ENCODE peak calls at places on chromosomes 2 and 18, in nine cellular contexts. P is kidney epithelial cell, A is GM20000, E is AG04449, Q is fibroblast of pulmonary artery, K is keratinocyte, T is Calu3, I is foreskin keratinocyte, B is progenitor cell of endocrine pancreas. C is an unnamed sample.

GRCh38 chr2:147712051-147712450 is 132.8 kb upstream of the ACVR2A start:
- DNase-seq in P (no peak), A (no peak), E (no peak), Q (no peak), K (no peak), T (no peak), I (no peak), B (no peak), C (no peak)

GRCh38 chr2:7673843-7674242 is 756.6 kb downstream of the RNF144A start:
- DNase-seq in P (no peak), A (no peak), E (no peak), Q (no peak), K (no peak), T (no peak), I (no peak), B (no peak), C (no peak)

GRCh38 chr2:195049372-195050031 is 607.5 kb upstream of the SLC39A10 start:
- DNase-seq in P (no peak), A (no peak), E (no peak), Q (no peak), K (no peak), T (no peak), I (peak), B (no peak), C (peak)

GRCh38 chr2:168530980-168531379 is 74.9 kb downstream of the CERS6 start:
- DNase-seq in P (no peak), A (no peak), E (no peak), Q (peak), K (no peak), T (no peak), I (no peak), B (no peak), C (no peak)

GRCh38 chr18:51514128-51514527 is 316.6 kb upstream of the MEX3C start:
- DNase-seq in P (no peak), A (no peak), E (no peak), Q (no peak), K (no peak), T (no peak), I (peak), B (no peak), C (peak)

GRCh38 chr2:17188726-17189125 is 329.5 kb downstream of the RAD51AP2 start:
- DNase-seq in P (no peak), A (no peak), E (no peak), Q (no peak), K (no peak), T (no peak), I (no peak), B (no peak), C (no peak)

GRCh38 chr18:43596106-43596712 is 318.9 kb upstream of the SYT4 start:
- DNase-seq in P (no peak), A (peak), E (no peak), Q (peak), K (no peak), T (no peak), I (no peak), B (no peak), C (peak)

GRCh38 chr2:224334083-224334482 is 67.8 kb downstream of the FAM124B start:
- DNase-seq in P (no peak), A (no peak), E (no peak), Q (no peak), K (no peak), T (no peak), I (no peak), B (no peak), C (no peak)

GRCh38 chr2:234419726-234420125 is 77.2 kb downstream of the ARL4C start:
- DNase-seq in P (no peak), A (no peak), E (no peak), Q (no peak), K (no peak), T (no peak), I (no peak), B (no peak), C (no peak)

GRCh38 chr18:10015941-10016819 is 102.4 kb downstream of the VAPA start:
- DNase-seq in P (peak), A (no peak), E (peak), Q (peak), K (peak), T (peak), I (peak), B (no peak), C (peak)

GRCh38 chr18:21918693-21919092 is 178.1 kb downstream of the MIB1 start:
- DNase-seq in P (no peak), A (no peak), E (no peak), Q (no peak), K (no peak), T (no peak), I (no peak), B (no peak), C (no peak)

GRCh38 chr18:12944724-12945123 is 3.1 kb upstream of the SEH1L start:
- DNase-seq in P (no peak), A (no peak), E (no peak), Q (peak), K (no peak), T (no peak), I (no peak), B (no peak), C (no peak)

GRCh38 chr18:78582898-78583738 is 396.5 kb upstream of the SALL3 start:
- DNase-seq in P (no peak), A (no peak), E (no peak), Q (no peak), K (no peak), T (no peak), I (no peak), B (no peak), C (no peak)

GRCh38 chr18:9001209-9001608 is 101.3 kb upstream of the NDUFV2 start:
- DNase-seq in P (no peak), A (no peak), E (no peak), Q (no peak), K (no peak), T (no peak), I (no peak), B (no peak), C (no peak)

GRCh38 chr2:105802587-105802986 is 57.9 kb downstream of the NCK2 start:
- DNase-seq in P (no peak), A (peak), E (no peak), Q (no peak), K (no peak), T (no peak), I (no peak), B (no peak), C (no peak)

GRCh38 chr2:73260338-73260984 is 23.8 kb downstream of the FBXO41 start:
- DNase-seq in P (no peak), A (no peak), E (no peak), Q (peak), K (no peak), T (peak), I (no peak), B (peak), C (peak)

GRCh38 chr2:128236491-128237035 is 82.1 kb downstream of the HS6ST1 start:
- DNase-seq in P (peak), A (no peak), E (peak), Q (peak), K (no peak), T (no peak), I (peak), B (no peak), C (peak)

GRCh38 chr18:79416677-79417052 is 20.9 kb downstream of the NFATC1 start:
- DNase-seq in P (no peak), A (no peak), E (no peak), Q (no peak), K (no peak), T (no peak), I (no peak), B (no peak), C (no peak)

GRCh38 chr2:18356676-18357075 is 203.8 kb downstream of the RDH14 start:
- DNase-seq in P (peak), A (no peak), E (no peak), Q (peak), K (no peak), T (no peak), I (no peak), B (no peak), C (no peak)

GRCh38 chr2:157261199-157261782 is 3.8 kb downstream of the GALNT5 start:
- DNase-seq in P (peak), A (no peak), E (no peak), Q (peak), K (peak), T (peak), I (peak), B (no peak), C (peak)

GRCh38 chr2:26567534-26567933 is 73.6 kb downstream of the CIB4 start:
- DNase-seq in P (no peak), A (no peak), E (no peak), Q (no peak), K (no peak), T (no peak), I (no peak), B (no peak), C (no peak)

GRCh38 chr2:234970467-234970866 is 18.6 kb downstream of the SH3BP4 start:
- DNase-seq in P (no peak), A (no peak), E (peak), Q (no peak), K (no peak), T (peak), I (peak), B (no peak), C (peak)

GRCh38 chr2:211216221-211216620 is 659.8 kb downstream of the CPS1 start:
- DNase-seq in P (no peak), A (no peak), E (no peak), Q (peak), K (no peak), T (peak), I (no peak), B (no peak), C (peak)
- TF ChIP-seq CTCF in P (peak), A (no peak), E (no peak), Q (peak), K (peak), T (peak), I (peak), B (peak), C (no peak)

GRCh38 chr2:230961091-230961491 is 34.8 kb upstream of the SPATA3 start:
- DNase-seq in P (no peak), A (no peak), E (no peak), Q (peak), K (no peak), T (no peak), I (no peak), B (no peak), C (no peak)

GRCh38 chr2:230960026-230960425 is 35.0 kb upstream of the GPR55 start:
- DNase-seq in P (no peak), A (no peak), E (no peak), Q (peak), K (no peak), T (no peak), I (no peak), B (no peak), C (no peak)

GRCh38 chr2:230967113-230967512 is 28.8 kb upstream of the SPATA3 start:
- DNase-seq in P (no peak), A (no peak), E (no peak), Q (no peak), K (no peak), T (no peak), I (no peak), B (no peak), C (no peak)

GRCh38 chr2:230968921-230969672 is 26.8 kb upstream of the SPATA3 start:
- DNase-seq in P (no peak), A (no peak), E (no peak), Q (no peak), K (no peak), T (no peak), I (no peak), B (no peak), C (no peak)

DNA sequence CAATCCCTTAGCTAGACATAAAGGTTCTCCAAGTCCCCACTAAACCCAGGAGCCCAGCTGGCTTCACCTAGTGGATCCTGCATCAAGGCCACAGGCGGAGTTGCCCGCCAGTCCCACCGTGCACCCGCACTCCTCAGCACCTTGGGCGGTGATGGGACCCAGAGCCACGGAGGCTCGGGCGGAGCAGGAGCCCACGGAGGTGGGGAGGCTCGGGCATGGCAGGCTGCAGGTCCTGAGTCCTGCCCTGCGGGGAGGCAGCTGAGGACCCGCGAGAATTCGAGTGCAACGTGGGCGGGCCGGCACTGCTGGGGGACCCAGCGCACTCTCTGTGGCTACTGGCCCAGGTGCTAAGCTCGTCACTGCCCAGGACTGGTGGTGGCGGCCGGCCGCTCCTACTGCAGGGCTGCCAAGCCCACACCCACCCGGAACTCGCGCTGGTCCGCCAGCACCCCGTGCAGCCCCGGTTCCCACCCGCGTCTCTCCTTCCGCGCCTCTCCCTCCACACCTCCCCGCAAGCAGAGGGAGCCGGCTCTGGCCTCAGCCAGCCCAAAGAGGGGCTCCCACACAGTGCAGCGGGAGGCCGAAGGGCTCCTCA is 31.7 kb upstream of the SPATA3 start:
- DNase-seq in P (no peak), A (no peak), E (no peak), Q (no peak), K (no peak), T (no peak), I (no peak), B (no peak), C (no peak)
- TF ChIP-seq CTCF in P (no peak), A (no peak), E (no peak), Q (no peak), K (no peak), T (no peak), I (no peak), B (no peak), C (no peak)

DNA sequence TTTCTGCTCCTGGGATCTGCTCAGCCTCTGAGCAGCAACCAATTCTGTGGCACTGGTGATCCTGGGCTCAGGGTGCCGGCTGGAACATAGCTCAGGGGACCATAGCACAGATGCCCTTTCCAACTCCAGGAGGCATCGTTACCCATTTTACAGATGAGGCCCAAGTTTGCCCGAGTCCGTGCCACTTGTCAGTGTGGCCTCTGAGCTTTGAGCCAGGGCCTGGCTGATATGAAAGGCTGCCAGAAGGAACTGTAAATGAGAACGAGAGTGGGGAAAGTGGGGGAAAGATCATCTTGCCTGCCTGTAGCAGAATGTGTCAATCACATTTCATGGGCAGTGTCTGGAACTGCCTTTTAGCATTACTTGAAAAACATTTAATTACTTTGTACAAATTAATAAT is 23.3 kb upstream of the FOSL2 start:
- DNase-seq in P (no peak), A (no peak), E (no peak), Q (no peak), K (no peak), T (no peak), I (no peak), B (no peak), C (no peak)
- TF ChIP-seq CTCF in P (no peak), A (no peak), E (no peak), Q (no peak), K (no peak), T (no peak), I (no peak), B (no peak), C (no peak)

GRCh38 chr2:182625814-182626213 is 90.2 kb upstream of the DNAJC10 start:
- DNase-seq in P (no peak), A (no peak), E (no peak), Q (no peak), K (no peak), T (no peak), I (no peak), B (no peak), C (no peak)

GRCh38 chr2:182616471-182617393 is 99.3 kb upstream of the DNAJC10 start:
- DNase-seq in P (peak), A (no peak), E (peak), Q (peak), K (no peak), T (no peak), I (no peak), B (no peak), C (no peak)

GRCh38 chr2:182622231-182622630 is 93.8 kb upstream of the DNAJC10 start:
- DNase-seq in P (no peak), A (no peak), E (no peak), Q (no peak), K (no peak), T (no peak), I (no peak), B (no peak), C (no peak)

GRCh38 chr2:182618672-182619079 is 97.4 kb upstream of the DNAJC10 start:
- DNase-seq in P (no peak), A (no peak), E (no peak), Q (peak), K (no peak), T (no peak), I (no peak), B (no peak), C (no peak)

DNA sequence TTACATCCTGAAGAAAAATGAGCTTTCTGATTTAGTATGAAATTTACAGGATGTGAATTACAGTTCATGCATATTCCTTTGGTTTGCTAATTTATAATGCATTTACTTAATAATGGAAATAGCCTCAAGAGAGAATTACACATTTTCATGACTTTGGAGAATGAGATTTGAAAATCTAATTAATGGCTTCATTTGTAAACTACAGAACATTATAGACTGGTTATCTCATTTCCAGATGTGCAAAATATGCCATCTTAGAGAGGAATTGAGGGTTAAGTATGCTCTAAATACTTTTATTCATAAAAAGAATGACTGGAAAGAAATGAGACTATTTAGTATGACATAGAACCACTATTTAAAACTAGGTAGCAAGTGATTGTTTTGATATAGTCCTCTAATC is 94.2 kb upstream of the DNAJC10 start:
- DNase-seq in P (no peak), A (no peak), E (no peak), Q (no peak), K (no peak), T (no peak), I (no peak), B (no peak), C (no peak)
- TF ChIP-seq CTCF in P (no peak), A (no peak), E (no peak), Q (no peak), K (no peak), T (no peak), I (no peak), B (no peak), C (no peak)

GRCh38 chr2:20167356-20167755 is 57.6 kb downstream of the SDC1 start:
- DNase-seq in P (no peak), A (no peak), E (no peak), Q (no peak), K (no peak), T (no peak), I (no peak), B (no peak), C (no peak)

GRCh38 chr2:20170646-20171250 is 54.2 kb downstream of the SDC1 start:
- DNase-seq in P (no peak), A (no peak), E (no peak), Q (no peak), K (no peak), T (no peak), I (no peak), B (no peak), C (no peak)

GRCh38 chr2:20169796-20170467 is 55.0 kb downstream of the SDC1 start:
- DNase-seq in P (no peak), A (no peak), E (no peak), Q (peak), K (no peak), T (no peak), I (no peak), B (no peak), C (no peak)

GRCh38 chr2:20168048-20168726 is 56.7 kb downstream of the SDC1 start:
- DNase-seq in P (no peak), A (no peak), E (no peak), Q (no peak), K (no peak), T (no peak), I (no peak), B (no peak), C (no peak)

GRCh38 chr2:20168727-20169696 is 55.9 kb downstream of the SDC1 start:
- DNase-seq in P (no peak), A (no peak), E (no peak), Q (no peak), K (no peak), T (no peak), I (no peak), B (no peak), C (no peak)
- TF ChIP-seq CTCF in P (no peak), A (no peak), E (no peak), Q (no peak), K (no peak), T (no peak), I (no peak), B (no peak), C (no peak)

GRCh38 chr2:202355993-202356505 is 20.1 kb upstream of the BMPR2 start:
- DNase-seq in P (no peak), A (no peak), E (no peak), Q (no peak), K (no peak), T (no peak), I (no peak), B (no peak), C (no peak)

GRCh38 chr2:202360646-202361045 is 15.5 kb upstream of the BMPR2 start:
- DNase-seq in P (no peak), A (no peak), E (no peak), Q (no peak), K (no peak), T (no peak), I (no peak), B (no peak), C (no peak)

DNA sequence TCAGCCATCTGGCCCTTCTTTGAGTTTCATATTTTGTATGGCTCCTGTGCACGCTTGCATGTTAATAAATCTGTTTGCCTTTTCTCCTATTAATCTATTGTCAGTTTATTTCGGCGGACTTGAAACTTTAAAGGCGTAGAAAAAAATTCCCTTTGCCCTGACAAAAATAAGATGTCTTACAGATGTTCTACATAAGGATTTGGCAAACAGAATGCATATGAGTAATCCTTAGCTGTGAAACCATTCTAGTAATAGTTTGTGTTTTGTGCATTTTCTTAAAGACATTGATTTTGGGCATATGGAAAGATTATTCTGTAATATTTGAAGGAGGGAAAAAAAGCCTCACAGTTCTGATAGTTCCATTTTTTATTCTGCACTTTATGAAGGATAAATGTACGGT is 15.0 kb upstream of the BMPR2 start:
- DNase-seq in P (no peak), A (no peak), E (no peak), Q (peak), K (no peak), T (no peak), I (no peak), B (no peak), C (no peak)
- TF ChIP-seq CTCF in P (no peak), A (no peak), E (no peak), Q (no peak), K (no peak), T (no peak), I (no peak), B (no peak), C (no peak)

DNA sequence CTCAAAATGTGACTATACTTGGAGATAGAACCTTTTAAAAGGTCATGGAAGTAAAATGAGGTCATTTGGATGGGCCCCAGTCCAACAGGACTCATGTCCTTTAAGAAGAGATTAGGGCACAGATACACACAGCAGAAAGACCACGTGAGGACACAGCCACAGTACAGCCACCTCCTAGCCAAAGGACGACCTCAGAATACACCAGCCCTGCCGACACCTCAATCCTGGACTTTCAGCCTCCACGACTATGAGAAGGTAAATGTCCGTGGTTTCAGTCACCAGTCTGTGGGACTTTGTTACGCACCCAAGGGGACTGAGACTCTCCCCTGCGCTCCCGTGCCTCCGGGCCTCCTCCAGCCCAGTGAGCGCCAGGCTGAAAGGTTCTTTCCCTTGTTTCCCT is 30.2 kb upstream of the HPCAL1 start:
- DNase-seq in P (no peak), A (no peak), E (no peak), Q (no peak), K (no peak), T (no peak), I (no peak), B (no peak), C (no peak)
- TF ChIP-seq CTCF in P (no peak), A (no peak), E (no peak), Q (no peak), K (no peak), T (no peak), I (no peak), B (no peak), C (no peak)

C was measured in RWPE1.